ENCODE peak calls at places on chromosomes 13 and 19, in nine cellular contexts. One of them, this sample, is unnamed.

GRCh38 chr19:39308531-39309304 is 11.9 kb downstream of the LRFN1 start:
- DNase-seq in A549: no peak
- DNase-seq in kidney: no peak
- DNase-seq in Caco-2: peak
- DNase-seq in pancreas: no peak
- DNase-seq in omental fat pad: no peak
- DNase-seq in PC-9: no peak
- DNase-seq in fibroblast of lung: no peak
- DNase-seq in nephron progenitor cell: peak
- DNase-seq in this sample: no peak

GRCh38 chr19:47005873-47006272 is 13.8 kb upstream of the NPAS1 start:
- DNase-seq in A549: no peak
- DNase-seq in kidney: no peak
- DNase-seq in Caco-2: no peak
- DNase-seq in pancreas: no peak
- DNase-seq in omental fat pad: no peak
- DNase-seq in PC-9: no peak
- DNase-seq in fibroblast of lung: no peak
- DNase-seq in nephron progenitor cell: no peak
- DNase-seq in this sample: no peak

GRCh38 chr13:43986395-43986794 is 106.7 kb downstream of the LACC1 start:
- DNase-seq in A549: no peak
- DNase-seq in kidney: no peak
- DNase-seq in Caco-2: no peak
- DNase-seq in pancreas: no peak
- DNase-seq in omental fat pad: no peak
- DNase-seq in PC-9: no peak
- DNase-seq in fibroblast of lung: no peak
- DNase-seq in nephron progenitor cell: no peak
- DNase-seq in this sample: no peak

GRCh38 chr13:29849731-29850212 is 645 bp downstream of the UBL3 start:
- DNase-seq in A549: peak
- DNase-seq in kidney: peak
- DNase-seq in Caco-2: peak
- DNase-seq in pancreas: peak
- DNase-seq in omental fat pad: peak
- DNase-seq in PC-9: peak
- DNase-seq in fibroblast of lung: peak
- DNase-seq in nephron progenitor cell: peak
- DNase-seq in this sample: peak

GRCh38 chr19:28655054-28655453 is 557.9 kb downstream of the UQCRFS1 start:
- DNase-seq in A549: no peak
- DNase-seq in kidney: no peak
- DNase-seq in Caco-2: no peak
- DNase-seq in pancreas: no peak
- DNase-seq in omental fat pad: no peak
- DNase-seq in PC-9: no peak
- DNase-seq in fibroblast of lung: no peak
- DNase-seq in nephron progenitor cell: no peak
- DNase-seq in this sample: no peak

GRCh38 chr13:98664924-98665637 is 87.4 kb downstream of the SLC15A1 start:
- DNase-seq in A549: no peak
- DNase-seq in kidney: no peak
- DNase-seq in Caco-2: no peak
- DNase-seq in pancreas: no peak
- DNase-seq in omental fat pad: no peak
- DNase-seq in PC-9: peak
- DNase-seq in fibroblast of lung: no peak
- DNase-seq in nephron progenitor cell: no peak
- DNase-seq in this sample: no peak

GRCh38 chr13:99015606-99016520 is 38.0 kb upstream of the DOCK9 start:
- DNase-seq in A549: no peak
- DNase-seq in kidney: no peak
- DNase-seq in Caco-2: no peak
- DNase-seq in pancreas: no peak
- DNase-seq in omental fat pad: no peak
- DNase-seq in PC-9: no peak
- DNase-seq in fibroblast of lung: no peak
- DNase-seq in nephron progenitor cell: no peak
- DNase-seq in this sample: no peak

GRCh38 chr19:8321760-8322637 is 703 bp downstream of the RPS28 start:
- DNase-seq in A549: no peak
- DNase-seq in kidney: no peak
- DNase-seq in Caco-2: no peak
- DNase-seq in pancreas: no peak
- DNase-seq in omental fat pad: no peak
- DNase-seq in PC-9: no peak
- DNase-seq in fibroblast of lung: no peak
- DNase-seq in nephron progenitor cell: no peak
- DNase-seq in this sample: no peak

GRCh38 chr13:65292488-65292901 is 1937.6 kb downstream of the PCDH9 start:
- DNase-seq in A549: no peak
- DNase-seq in kidney: no peak
- DNase-seq in Caco-2: no peak
- DNase-seq in pancreas: no peak
- DNase-seq in omental fat pad: no peak
- DNase-seq in PC-9: no peak
- DNase-seq in fibroblast of lung: peak
- DNase-seq in nephron progenitor cell: no peak
- DNase-seq in this sample: no peak

GRCh38 chr19:52981329-52981728 is 18.6 kb upstream of the ZNF816 start:
- DNase-seq in A549: no peak
- DNase-seq in kidney: no peak
- DNase-seq in Caco-2: no peak
- DNase-seq in pancreas: no peak
- DNase-seq in omental fat pad: no peak
- DNase-seq in PC-9: no peak
- DNase-seq in fibroblast of lung: no peak
- DNase-seq in nephron progenitor cell: no peak
- DNase-seq in this sample: no peak

GRCh38 chr19:56567274-56568120 is at the start of gene ZNF470:
- DNase-seq in A549: peak
- DNase-seq in kidney: peak
- DNase-seq in Caco-2: peak
- DNase-seq in pancreas: peak
- DNase-seq in omental fat pad: peak
- DNase-seq in PC-9: peak
- DNase-seq in fibroblast of lung: peak
- DNase-seq in nephron progenitor cell: peak
- DNase-seq in this sample: peak

GRCh38 chr19:35978271-35978670 is 16.7 kb upstream of the SDHAF1 start:
- DNase-seq in A549: no peak
- DNase-seq in kidney: no peak
- DNase-seq in Caco-2: no peak
- DNase-seq in pancreas: no peak
- DNase-seq in omental fat pad: no peak
- DNase-seq in PC-9: no peak
- DNase-seq in fibroblast of lung: no peak
- DNase-seq in nephron progenitor cell: no peak
- DNase-seq in this sample: no peak

GRCh38 chr19:35978832-35979365 is 16.1 kb upstream of the SDHAF1 start:
- DNase-seq in A549: no peak
- DNase-seq in kidney: no peak
- DNase-seq in Caco-2: no peak
- DNase-seq in pancreas: no peak
- DNase-seq in omental fat pad: no peak
- DNase-seq in PC-9: no peak
- DNase-seq in fibroblast of lung: no peak
- DNase-seq in nephron progenitor cell: no peak
- DNase-seq in this sample: no peak

GRCh38 chr19:35973487-35973886 is 21.5 kb upstream of the SDHAF1 start:
- DNase-seq in A549: no peak
- DNase-seq in kidney: no peak
- DNase-seq in Caco-2: no peak
- DNase-seq in pancreas: no peak
- DNase-seq in omental fat pad: no peak
- DNase-seq in PC-9: no peak
- DNase-seq in fibroblast of lung: no peak
- DNase-seq in nephron progenitor cell: no peak
- DNase-seq in this sample: no peak

GRCh38 chr19:35975608-35976214 is 19.3 kb upstream of the SDHAF1 start:
- DNase-seq in A549: peak
- DNase-seq in kidney: no peak
- DNase-seq in Caco-2: no peak
- DNase-seq in pancreas: no peak
- DNase-seq in omental fat pad: no peak
- DNase-seq in PC-9: no peak
- DNase-seq in fibroblast of lung: peak
- DNase-seq in nephron progenitor cell: peak
- DNase-seq in this sample: no peak

DNA sequence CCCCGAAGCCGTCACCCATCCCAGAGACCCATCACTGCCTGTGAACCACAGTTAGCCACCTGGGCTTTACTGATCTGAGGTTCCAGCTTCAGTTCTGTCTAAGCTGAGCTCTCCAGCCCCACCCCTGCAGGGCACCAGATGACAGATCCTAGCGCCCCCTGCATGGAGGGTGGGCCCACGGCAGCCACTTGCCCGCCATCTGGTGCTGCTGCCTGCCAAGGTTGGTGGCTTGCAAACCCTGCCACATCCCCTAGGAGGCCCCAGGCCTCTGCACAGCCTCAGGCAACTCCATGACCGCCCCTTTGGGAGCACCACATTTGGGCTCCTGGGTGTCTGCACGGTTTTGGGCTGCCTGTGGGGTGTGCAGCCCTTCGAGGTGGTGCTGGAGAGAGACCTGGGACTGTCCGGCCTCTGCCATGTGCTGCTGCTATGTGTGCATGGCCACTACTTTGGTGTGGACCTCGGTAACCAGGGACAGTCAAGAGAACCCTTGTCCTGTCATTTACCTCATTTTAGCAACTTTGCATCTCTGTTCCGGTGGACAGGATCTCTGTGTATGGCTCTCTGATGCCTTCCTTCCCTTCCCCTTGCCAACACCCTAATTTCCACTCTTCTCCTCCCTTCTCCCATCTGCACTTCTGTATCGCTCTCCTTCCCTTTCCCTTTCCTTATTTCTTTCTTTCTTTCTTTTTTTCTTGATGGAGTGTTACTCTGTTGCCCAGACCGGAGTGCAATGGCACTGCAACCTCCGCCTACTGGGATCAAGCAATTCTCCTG is 17.4 kb upstream of the SDHAF1 start:
- DNase-seq in A549: peak
- DNase-seq in kidney: no peak
- DNase-seq in Caco-2: no peak
- DNase-seq in pancreas: no peak
- DNase-seq in omental fat pad: no peak
- DNase-seq in PC-9: no peak
- DNase-seq in fibroblast of lung: no peak
- DNase-seq in nephron progenitor cell: no peak
- DNase-seq in this sample: no peak
- TF ChIP-seq CTCF in A549: peak
- TF ChIP-seq CTCF in kidney: no peak
- TF ChIP-seq CTCF in Caco-2: no peak
- TF ChIP-seq CTCF in pancreas: no peak
- TF ChIP-seq CTCF in omental fat pad: no peak
- TF ChIP-seq CTCF in PC-9: no peak
- TF ChIP-seq CTCF in fibroblast of lung: no peak
- TF ChIP-seq CTCF in nephron progenitor cell: peak
- TF ChIP-seq CTCF in this sample: no peak

GRCh38 chr19:21260164-21260847 is 68.9 kb downstream of the ZNF708 start:
- DNase-seq in A549: no peak
- DNase-seq in kidney: peak
- DNase-seq in Caco-2: no peak
- DNase-seq in pancreas: no peak
- DNase-seq in omental fat pad: no peak
- DNase-seq in PC-9: no peak
- DNase-seq in fibroblast of lung: no peak
- DNase-seq in nephron progenitor cell: no peak
- DNase-seq in this sample: no peak

GRCh38 chr19:21256722-21257121 is 72.5 kb downstream of the ZNF708 start:
- DNase-seq in A549: peak
- DNase-seq in kidney: no peak
- DNase-seq in Caco-2: no peak
- DNase-seq in pancreas: no peak
- DNase-seq in omental fat pad: no peak
- DNase-seq in PC-9: no peak
- DNase-seq in fibroblast of lung: no peak
- DNase-seq in nephron progenitor cell: no peak
- DNase-seq in this sample: no peak
- TF ChIP-seq CTCF in A549: peak
- TF ChIP-seq CTCF in kidney: peak
- TF ChIP-seq CTCF in Caco-2: peak
- TF ChIP-seq CTCF in pancreas: no peak
- TF ChIP-seq CTCF in omental fat pad: no peak
- TF ChIP-seq CTCF in PC-9: peak
- TF ChIP-seq CTCF in fibroblast of lung: no peak
- TF ChIP-seq CTCF in nephron progenitor cell: no peak
- TF ChIP-seq CTCF in this sample: peak

GRCh38 chr19:45444318-45445041 is 20.8 kb upstream of the ERCC1 start:
- DNase-seq in A549: peak
- DNase-seq in kidney: peak
- DNase-seq in Caco-2: peak
- DNase-seq in pancreas: peak
- DNase-seq in omental fat pad: peak
- DNase-seq in PC-9: peak
- DNase-seq in fibroblast of lung: peak
- DNase-seq in nephron progenitor cell: peak
- DNase-seq in this sample: peak
- TF ChIP-seq CTCF in A549: peak
- TF ChIP-seq CTCF in kidney: no peak
- TF ChIP-seq CTCF in Caco-2: no peak
- TF ChIP-seq CTCF in pancreas: no peak
- TF ChIP-seq CTCF in omental fat pad: no peak
- TF ChIP-seq CTCF in PC-9: no peak
- TF ChIP-seq CTCF in fibroblast of lung: no peak
- TF ChIP-seq CTCF in nephron progenitor cell: no peak
- TF ChIP-seq CTCF in this sample: no peak

DNA sequence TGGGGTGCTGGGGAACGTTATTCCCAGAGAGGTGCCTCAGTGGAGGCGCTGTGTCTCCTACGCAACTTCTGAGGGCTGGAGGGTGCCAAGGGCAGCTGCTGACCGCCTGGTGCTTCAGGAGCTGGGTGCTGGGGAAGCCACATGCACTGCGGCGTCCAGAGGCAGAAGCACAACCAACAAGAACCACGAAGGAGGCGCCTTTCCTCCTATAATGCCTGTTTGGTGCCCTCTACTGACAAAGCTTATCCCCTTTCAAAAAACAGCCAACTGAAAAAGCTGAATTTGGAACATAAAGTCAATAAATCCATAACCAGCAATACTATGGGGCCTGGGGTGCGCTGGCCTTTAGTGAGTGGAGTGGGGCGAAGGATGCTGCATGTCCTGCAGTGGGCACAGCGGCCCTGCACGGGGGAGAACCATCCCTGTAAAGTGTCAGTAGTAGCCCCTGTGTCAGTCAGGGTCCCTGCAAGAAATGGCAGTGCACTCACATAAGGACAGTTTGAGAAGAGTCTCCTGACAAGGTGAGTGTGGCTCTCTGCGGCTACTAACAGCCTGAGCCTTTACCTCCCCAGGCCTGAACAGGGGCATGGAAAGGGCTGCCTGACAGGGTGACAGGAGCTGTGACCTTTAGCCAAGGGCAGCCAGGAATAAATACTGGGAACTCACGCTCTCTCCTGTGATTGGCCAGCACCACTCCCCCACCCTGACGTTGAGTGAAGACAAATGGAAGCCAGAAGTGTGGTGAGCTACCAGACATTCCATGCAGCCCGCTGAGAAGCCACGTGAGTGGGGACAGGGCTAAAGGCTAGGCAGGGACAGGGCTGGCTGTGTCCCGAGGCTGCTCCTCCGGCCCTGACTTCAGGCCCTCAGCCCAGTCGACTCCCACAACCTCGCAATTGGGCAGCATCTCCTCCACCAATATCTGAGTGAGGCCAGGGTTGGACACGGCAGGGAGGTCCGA is 4.5 kb upstream of the B3GNT8 start:
- DNase-seq in A549: no peak
- DNase-seq in kidney: no peak
- DNase-seq in Caco-2: no peak
- DNase-seq in pancreas: no peak
- DNase-seq in omental fat pad: no peak
- DNase-seq in PC-9: no peak
- DNase-seq in fibroblast of lung: peak
- DNase-seq in nephron progenitor cell: no peak
- DNase-seq in this sample: no peak
- TF ChIP-seq CTCF in A549: peak
- TF ChIP-seq CTCF in kidney: peak
- TF ChIP-seq CTCF in Caco-2: peak
- TF ChIP-seq CTCF in pancreas: no peak
- TF ChIP-seq CTCF in omental fat pad: no peak
- TF ChIP-seq CTCF in PC-9: peak
- TF ChIP-seq CTCF in fibroblast of lung: peak
- TF ChIP-seq CTCF in nephron progenitor cell: no peak
- TF ChIP-seq CTCF in this sample: peak

This sample was measured in upper lobe of right lung.